ENCODE peak calls at places on chromosomes 1 and 21, in ten cellular contexts. One of them, this sample, is unnamed.

GRCh38 chr1:56788102-56788501 is 31.1 kb downstream of the FYB2 start:
- DNase-seq in stimulated activated CD8-positive, alpha-beta memory T cell treated with anti-CD3 and anti-CD28 coated beads, Interleukin-4, amount 100 ng/mL, for 1 hour: no peak
- DNase-seq in EL: no peak
- DNase-seq in foreskin fibroblast: no peak
- DNase-seq in substantia nigra: no peak
- DNase-seq in left ventricle myocardium inferior: no peak
- DNase-seq in stimulated activated CD4-positive, alpha-beta T cell treated with anti-CD3 and anti-CD28 coated beads, Interleukin-12 subunit alpha, Interleukin-12 subunit beta, amount 100 ng/mL, for 4 hours: no peak
- DNase-seq in stimulated activated naive CD4-positive, alpha-beta T cell: no peak
- DNase-seq in right lobe of liver: no peak
- DNase-seq in effector memory CD4-positive, alpha-beta T cell: no peak
- DNase-seq in this sample: peak

GRCh38 chr1:245205864-245206263 is 51.1 kb downstream of the KIF26B start:
- DNase-seq in stimulated activated CD8-positive, alpha-beta memory T cell treated with anti-CD3 and anti-CD28 coated beads, Interleukin-4, amount 100 ng/mL, for 1 hour: no peak
- DNase-seq in EL: no peak
- DNase-seq in foreskin fibroblast: no peak
- DNase-seq in substantia nigra: no peak
- DNase-seq in left ventricle myocardium inferior: no peak
- DNase-seq in stimulated activated CD4-positive, alpha-beta T cell treated with anti-CD3 and anti-CD28 coated beads, Interleukin-12 subunit alpha, Interleukin-12 subunit beta, amount 100 ng/mL, for 4 hours: no peak
- DNase-seq in stimulated activated naive CD4-positive, alpha-beta T cell: no peak
- DNase-seq in right lobe of liver: no peak
- DNase-seq in effector memory CD4-positive, alpha-beta T cell: no peak
- DNase-seq in this sample: no peak

GRCh38 chr1:228809621-228810313 is 74.5 kb downstream of the RHOU start:
- DNase-seq in stimulated activated CD8-positive, alpha-beta memory T cell treated with anti-CD3 and anti-CD28 coated beads, Interleukin-4, amount 100 ng/mL, for 1 hour: no peak
- DNase-seq in EL: no peak
- DNase-seq in foreskin fibroblast: no peak
- DNase-seq in substantia nigra: no peak
- DNase-seq in left ventricle myocardium inferior: no peak
- DNase-seq in stimulated activated CD4-positive, alpha-beta T cell treated with anti-CD3 and anti-CD28 coated beads, Interleukin-12 subunit alpha, Interleukin-12 subunit beta, amount 100 ng/mL, for 4 hours: no peak
- DNase-seq in stimulated activated naive CD4-positive, alpha-beta T cell: no peak
- DNase-seq in right lobe of liver: peak
- DNase-seq in effector memory CD4-positive, alpha-beta T cell: no peak
- DNase-seq in this sample: no peak

GRCh38 chr1:231638647-231639046 is 12.1 kb downstream of the DISC1 start:
- DNase-seq in stimulated activated CD8-positive, alpha-beta memory T cell treated with anti-CD3 and anti-CD28 coated beads, Interleukin-4, amount 100 ng/mL, for 1 hour: no peak
- DNase-seq in EL: no peak
- DNase-seq in foreskin fibroblast: no peak
- DNase-seq in substantia nigra: no peak
- DNase-seq in left ventricle myocardium inferior: no peak
- DNase-seq in stimulated activated CD4-positive, alpha-beta T cell treated with anti-CD3 and anti-CD28 coated beads, Interleukin-12 subunit alpha, Interleukin-12 subunit beta, amount 100 ng/mL, for 4 hours: no peak
- DNase-seq in stimulated activated naive CD4-positive, alpha-beta T cell: no peak
- DNase-seq in right lobe of liver: no peak
- DNase-seq in effector memory CD4-positive, alpha-beta T cell: no peak
- DNase-seq in this sample: no peak

GRCh38 chr1:161066694-161067093 is 3.0 kb downstream of the ARHGAP30 start:
- DNase-seq in stimulated activated CD8-positive, alpha-beta memory T cell treated with anti-CD3 and anti-CD28 coated beads, Interleukin-4, amount 100 ng/mL, for 1 hour: no peak
- DNase-seq in EL: no peak
- DNase-seq in foreskin fibroblast: no peak
- DNase-seq in substantia nigra: no peak
- DNase-seq in left ventricle myocardium inferior: no peak
- DNase-seq in stimulated activated CD4-positive, alpha-beta T cell treated with anti-CD3 and anti-CD28 coated beads, Interleukin-12 subunit alpha, Interleukin-12 subunit beta, amount 100 ng/mL, for 4 hours: no peak
- DNase-seq in stimulated activated naive CD4-positive, alpha-beta T cell: no peak
- DNase-seq in right lobe of liver: no peak
- DNase-seq in effector memory CD4-positive, alpha-beta T cell: no peak
- DNase-seq in this sample: no peak

GRCh38 chr21:29265690-29266479 is 32.8 kb upstream of the BACH1 start:
- DNase-seq in stimulated activated CD8-positive, alpha-beta memory T cell treated with anti-CD3 and anti-CD28 coated beads, Interleukin-4, amount 100 ng/mL, for 1 hour: no peak
- DNase-seq in EL: peak
- DNase-seq in foreskin fibroblast: no peak
- DNase-seq in substantia nigra: no peak
- DNase-seq in left ventricle myocardium inferior: no peak
- DNase-seq in stimulated activated CD4-positive, alpha-beta T cell treated with anti-CD3 and anti-CD28 coated beads, Interleukin-12 subunit alpha, Interleukin-12 subunit beta, amount 100 ng/mL, for 4 hours: peak
- DNase-seq in stimulated activated naive CD4-positive, alpha-beta T cell: no peak
- DNase-seq in right lobe of liver: no peak
- DNase-seq in effector memory CD4-positive, alpha-beta T cell: no peak
- DNase-seq in this sample: no peak

GRCh38 chr1:12126781-12127180 is 40.0 kb upstream of the TNFRSF1B start:
- DNase-seq in stimulated activated CD8-positive, alpha-beta memory T cell treated with anti-CD3 and anti-CD28 coated beads, Interleukin-4, amount 100 ng/mL, for 1 hour: no peak
- DNase-seq in EL: no peak
- DNase-seq in foreskin fibroblast: no peak
- DNase-seq in substantia nigra: no peak
- DNase-seq in left ventricle myocardium inferior: no peak
- DNase-seq in stimulated activated CD4-positive, alpha-beta T cell treated with anti-CD3 and anti-CD28 coated beads, Interleukin-12 subunit alpha, Interleukin-12 subunit beta, amount 100 ng/mL, for 4 hours: no peak
- DNase-seq in stimulated activated naive CD4-positive, alpha-beta T cell: no peak
- DNase-seq in right lobe of liver: no peak
- DNase-seq in effector memory CD4-positive, alpha-beta T cell: no peak
- DNase-seq in this sample: no peak

GRCh38 chr1:151145158-151146071 is 1.0 kb downstream of the SEMA6C start:
- DNase-seq in stimulated activated CD8-positive, alpha-beta memory T cell treated with anti-CD3 and anti-CD28 coated beads, Interleukin-4, amount 100 ng/mL, for 1 hour: no peak
- DNase-seq in EL: peak
- DNase-seq in foreskin fibroblast: no peak
- DNase-seq in substantia nigra: no peak
- DNase-seq in left ventricle myocardium inferior: peak
- DNase-seq in stimulated activated CD4-positive, alpha-beta T cell treated with anti-CD3 and anti-CD28 coated beads, Interleukin-12 subunit alpha, Interleukin-12 subunit beta, amount 100 ng/mL, for 4 hours: no peak
- DNase-seq in stimulated activated naive CD4-positive, alpha-beta T cell: no peak
- DNase-seq in right lobe of liver: no peak
- DNase-seq in effector memory CD4-positive, alpha-beta T cell: no peak
- DNase-seq in this sample: no peak

GRCh38 chr1:225881081-225882007 is 836 bp downstream of the TMEM63A start:
- DNase-seq in stimulated activated CD8-positive, alpha-beta memory T cell treated with anti-CD3 and anti-CD28 coated beads, Interleukin-4, amount 100 ng/mL, for 1 hour: no peak
- DNase-seq in EL: peak
- DNase-seq in foreskin fibroblast: no peak
- DNase-seq in substantia nigra: no peak
- DNase-seq in left ventricle myocardium inferior: peak
- DNase-seq in stimulated activated CD4-positive, alpha-beta T cell treated with anti-CD3 and anti-CD28 coated beads, Interleukin-12 subunit alpha, Interleukin-12 subunit beta, amount 100 ng/mL, for 4 hours: peak
- DNase-seq in stimulated activated naive CD4-positive, alpha-beta T cell: peak
- DNase-seq in right lobe of liver: peak
- DNase-seq in effector memory CD4-positive, alpha-beta T cell: no peak
- DNase-seq in this sample: peak

GRCh38 chr1:26468911-26469310 is 3.3 kb upstream of the HMGN2 start:
- DNase-seq in stimulated activated CD8-positive, alpha-beta memory T cell treated with anti-CD3 and anti-CD28 coated beads, Interleukin-4, amount 100 ng/mL, for 1 hour: no peak
- DNase-seq in EL: no peak
- DNase-seq in foreskin fibroblast: no peak
- DNase-seq in substantia nigra: peak
- DNase-seq in left ventricle myocardium inferior: no peak
- DNase-seq in stimulated activated CD4-positive, alpha-beta T cell treated with anti-CD3 and anti-CD28 coated beads, Interleukin-12 subunit alpha, Interleukin-12 subunit beta, amount 100 ng/mL, for 4 hours: no peak
- DNase-seq in stimulated activated naive CD4-positive, alpha-beta T cell: no peak
- DNase-seq in right lobe of liver: peak
- DNase-seq in effector memory CD4-positive, alpha-beta T cell: no peak
- DNase-seq in this sample: peak

GRCh38 chr1:66676616-66677298 is 75.5 kb upstream of the DYNLT5 start:
- DNase-seq in stimulated activated CD8-positive, alpha-beta memory T cell treated with anti-CD3 and anti-CD28 coated beads, Interleukin-4, amount 100 ng/mL, for 1 hour: no peak
- DNase-seq in EL: peak
- DNase-seq in foreskin fibroblast: peak
- DNase-seq in substantia nigra: no peak
- DNase-seq in left ventricle myocardium inferior: no peak
- DNase-seq in stimulated activated CD4-positive, alpha-beta T cell treated with anti-CD3 and anti-CD28 coated beads, Interleukin-12 subunit alpha, Interleukin-12 subunit beta, amount 100 ng/mL, for 4 hours: no peak
- DNase-seq in stimulated activated naive CD4-positive, alpha-beta T cell: no peak
- DNase-seq in right lobe of liver: no peak
- DNase-seq in effector memory CD4-positive, alpha-beta T cell: no peak
- DNase-seq in this sample: no peak

GRCh38 chr1:107555578-107555977 is 409.4 kb downstream of the VAV3 start:
- DNase-seq in stimulated activated CD8-positive, alpha-beta memory T cell treated with anti-CD3 and anti-CD28 coated beads, Interleukin-4, amount 100 ng/mL, for 1 hour: no peak
- DNase-seq in EL: no peak
- DNase-seq in foreskin fibroblast: no peak
- DNase-seq in substantia nigra: no peak
- DNase-seq in left ventricle myocardium inferior: no peak
- DNase-seq in stimulated activated CD4-positive, alpha-beta T cell treated with anti-CD3 and anti-CD28 coated beads, Interleukin-12 subunit alpha, Interleukin-12 subunit beta, amount 100 ng/mL, for 4 hours: no peak
- DNase-seq in stimulated activated naive CD4-positive, alpha-beta T cell: no peak
- DNase-seq in right lobe of liver: no peak
- DNase-seq in effector memory CD4-positive, alpha-beta T cell: no peak
- DNase-seq in this sample: no peak

GRCh38 chr1:37305841-37306240 is 168.5 kb upstream of the ZC3H12A start:
- DNase-seq in stimulated activated CD8-positive, alpha-beta memory T cell treated with anti-CD3 and anti-CD28 coated beads, Interleukin-4, amount 100 ng/mL, for 1 hour: no peak
- DNase-seq in EL: no peak
- DNase-seq in foreskin fibroblast: no peak
- DNase-seq in substantia nigra: no peak
- DNase-seq in left ventricle myocardium inferior: no peak
- DNase-seq in stimulated activated CD4-positive, alpha-beta T cell treated with anti-CD3 and anti-CD28 coated beads, Interleukin-12 subunit alpha, Interleukin-12 subunit beta, amount 100 ng/mL, for 4 hours: no peak
- DNase-seq in stimulated activated naive CD4-positive, alpha-beta T cell: no peak
- DNase-seq in right lobe of liver: no peak
- DNase-seq in effector memory CD4-positive, alpha-beta T cell: no peak
- DNase-seq in this sample: no peak

GRCh38 chr1:230048322-230048721 is 18.7 kb upstream of the GALNT2 start:
- DNase-seq in stimulated activated CD8-positive, alpha-beta memory T cell treated with anti-CD3 and anti-CD28 coated beads, Interleukin-4, amount 100 ng/mL, for 1 hour: no peak
- DNase-seq in EL: no peak
- DNase-seq in foreskin fibroblast: no peak
- DNase-seq in substantia nigra: no peak
- DNase-seq in left ventricle myocardium inferior: no peak
- DNase-seq in stimulated activated CD4-positive, alpha-beta T cell treated with anti-CD3 and anti-CD28 coated beads, Interleukin-12 subunit alpha, Interleukin-12 subunit beta, amount 100 ng/mL, for 4 hours: no peak
- DNase-seq in stimulated activated naive CD4-positive, alpha-beta T cell: no peak
- DNase-seq in right lobe of liver: no peak
- DNase-seq in effector memory CD4-positive, alpha-beta T cell: no peak
- DNase-seq in this sample: no peak

GRCh38 chr21:33618407-33618806 is 23.1 kb downstream of the CRYZL1 start:
- DNase-seq in stimulated activated CD8-positive, alpha-beta memory T cell treated with anti-CD3 and anti-CD28 coated beads, Interleukin-4, amount 100 ng/mL, for 1 hour: no peak
- DNase-seq in EL: no peak
- DNase-seq in foreskin fibroblast: no peak
- DNase-seq in substantia nigra: no peak
- DNase-seq in left ventricle myocardium inferior: no peak
- DNase-seq in stimulated activated CD4-positive, alpha-beta T cell treated with anti-CD3 and anti-CD28 coated beads, Interleukin-12 subunit alpha, Interleukin-12 subunit beta, amount 100 ng/mL, for 4 hours: no peak
- DNase-seq in stimulated activated naive CD4-positive, alpha-beta T cell: no peak
- DNase-seq in right lobe of liver: no peak
- DNase-seq in effector memory CD4-positive, alpha-beta T cell: no peak
- DNase-seq in this sample: no peak

GRCh38 chr1:242523282-242523967 is 1.1 kb downstream of the PLD5 start:
- DNase-seq in stimulated activated CD8-positive, alpha-beta memory T cell treated with anti-CD3 and anti-CD28 coated beads, Interleukin-4, amount 100 ng/mL, for 1 hour: no peak
- DNase-seq in EL: no peak
- DNase-seq in foreskin fibroblast: no peak
- DNase-seq in substantia nigra: no peak
- DNase-seq in left ventricle myocardium inferior: no peak
- DNase-seq in stimulated activated CD4-positive, alpha-beta T cell treated with anti-CD3 and anti-CD28 coated beads, Interleukin-12 subunit alpha, Interleukin-12 subunit beta, amount 100 ng/mL, for 4 hours: no peak
- DNase-seq in stimulated activated naive CD4-positive, alpha-beta T cell: no peak
- DNase-seq in right lobe of liver: no peak
- DNase-seq in effector memory CD4-positive, alpha-beta T cell: no peak
- DNase-seq in this sample: no peak

GRCh38 chr1:17826165-17826488 is 71.0 kb downstream of the ACTL8 start:
- DNase-seq in stimulated activated CD8-positive, alpha-beta memory T cell treated with anti-CD3 and anti-CD28 coated beads, Interleukin-4, amount 100 ng/mL, for 1 hour: no peak
- DNase-seq in EL: peak
- DNase-seq in foreskin fibroblast: no peak
- DNase-seq in substantia nigra: peak
- DNase-seq in left ventricle myocardium inferior: peak
- DNase-seq in stimulated activated CD4-positive, alpha-beta T cell treated with anti-CD3 and anti-CD28 coated beads, Interleukin-12 subunit alpha, Interleukin-12 subunit beta, amount 100 ng/mL, for 4 hours: peak
- DNase-seq in stimulated activated naive CD4-positive, alpha-beta T cell: no peak
- DNase-seq in right lobe of liver: peak
- DNase-seq in effector memory CD4-positive, alpha-beta T cell: no peak
- DNase-seq in this sample: no peak

GRCh38 chr21:20570824-20571232 is 427.4 kb upstream of the NCAM2 start:
- DNase-seq in stimulated activated CD8-positive, alpha-beta memory T cell treated with anti-CD3 and anti-CD28 coated beads, Interleukin-4, amount 100 ng/mL, for 1 hour: no peak
- DNase-seq in EL: no peak
- DNase-seq in foreskin fibroblast: no peak
- DNase-seq in substantia nigra: no peak
- DNase-seq in left ventricle myocardium inferior: no peak
- DNase-seq in stimulated activated CD4-positive, alpha-beta T cell treated with anti-CD3 and anti-CD28 coated beads, Interleukin-12 subunit alpha, Interleukin-12 subunit beta, amount 100 ng/mL, for 4 hours: no peak
- DNase-seq in stimulated activated naive CD4-positive, alpha-beta T cell: no peak
- DNase-seq in right lobe of liver: no peak
- DNase-seq in effector memory CD4-positive, alpha-beta T cell: no peak
- DNase-seq in this sample: no peak

GRCh38 chr1:110535985-110536384 is 17.0 kb upstream of the KCNA10 start:
- DNase-seq in stimulated activated CD8-positive, alpha-beta memory T cell treated with anti-CD3 and anti-CD28 coated beads, Interleukin-4, amount 100 ng/mL, for 1 hour: no peak
- DNase-seq in EL: no peak
- DNase-seq in foreskin fibroblast: no peak
- DNase-seq in substantia nigra: no peak
- DNase-seq in left ventricle myocardium inferior: no peak
- DNase-seq in stimulated activated CD4-positive, alpha-beta T cell treated with anti-CD3 and anti-CD28 coated beads, Interleukin-12 subunit alpha, Interleukin-12 subunit beta, amount 100 ng/mL, for 4 hours: no peak
- DNase-seq in stimulated activated naive CD4-positive, alpha-beta T cell: no peak
- DNase-seq in right lobe of liver: no peak
- DNase-seq in effector memory CD4-positive, alpha-beta T cell: no peak
- DNase-seq in this sample: no peak

GRCh38 chr1:205313681-205314308 is 7.8 kb downstream of the NUAK2 start:
- DNase-seq in stimulated activated CD8-positive, alpha-beta memory T cell treated with anti-CD3 and anti-CD28 coated beads, Interleukin-4, amount 100 ng/mL, for 1 hour: no peak
- DNase-seq in EL: peak
- DNase-seq in foreskin fibroblast: peak
- DNase-seq in substantia nigra: peak
- DNase-seq in left ventricle myocardium inferior: peak
- DNase-seq in stimulated activated CD4-positive, alpha-beta T cell treated with anti-CD3 and anti-CD28 coated beads, Interleukin-12 subunit alpha, Interleukin-12 subunit beta, amount 100 ng/mL, for 4 hours: no peak
- DNase-seq in stimulated activated naive CD4-positive, alpha-beta T cell: peak
- DNase-seq in right lobe of liver: peak
- DNase-seq in effector memory CD4-positive, alpha-beta T cell: no peak
- DNase-seq in this sample: peak

GRCh38 chr1:118963456-118964430 is 24.4 kb downstream of the TBX15 start:
- DNase-seq in stimulated activated CD8-positive, alpha-beta memory T cell treated with anti-CD3 and anti-CD28 coated beads, Interleukin-4, amount 100 ng/mL, for 1 hour: no peak
- DNase-seq in EL: peak
- DNase-seq in foreskin fibroblast: peak
- DNase-seq in substantia nigra: no peak
- DNase-seq in left ventricle myocardium inferior: no peak
- DNase-seq in stimulated activated CD4-positive, alpha-beta T cell treated with anti-CD3 and anti-CD28 coated beads, Interleukin-12 subunit alpha, Interleukin-12 subunit beta, amount 100 ng/mL, for 4 hours: no peak
- DNase-seq in stimulated activated naive CD4-positive, alpha-beta T cell: no peak
- DNase-seq in right lobe of liver: peak
- DNase-seq in effector memory CD4-positive, alpha-beta T cell: no peak
- DNase-seq in this sample: no peak

GRCh38 chr1:5947978-5948680 is 44.1 kb downstream of the NPHP4 start:
- DNase-seq in stimulated activated CD8-positive, alpha-beta memory T cell treated with anti-CD3 and anti-CD28 coated beads, Interleukin-4, amount 100 ng/mL, for 1 hour: no peak
- DNase-seq in EL: no peak
- DNase-seq in foreskin fibroblast: no peak
- DNase-seq in substantia nigra: no peak
- DNase-seq in left ventricle myocardium inferior: no peak
- DNase-seq in stimulated activated CD4-positive, alpha-beta T cell treated with anti-CD3 and anti-CD28 coated beads, Interleukin-12 subunit alpha, Interleukin-12 subunit beta, amount 100 ng/mL, for 4 hours: no peak
- DNase-seq in stimulated activated naive CD4-positive, alpha-beta T cell: no peak
- DNase-seq in right lobe of liver: no peak
- DNase-seq in effector memory CD4-positive, alpha-beta T cell: no peak
- DNase-seq in this sample: no peak

GRCh38 chr1:112268408-112268807 is 127.6 kb upstream of the CTTNBP2NL start:
- DNase-seq in stimulated activated CD8-positive, alpha-beta memory T cell treated with anti-CD3 and anti-CD28 coated beads, Interleukin-4, amount 100 ng/mL, for 1 hour: no peak
- DNase-seq in EL: no peak
- DNase-seq in foreskin fibroblast: no peak
- DNase-seq in substantia nigra: no peak
- DNase-seq in left ventricle myocardium inferior: no peak
- DNase-seq in stimulated activated CD4-positive, alpha-beta T cell treated with anti-CD3 and anti-CD28 coated beads, Interleukin-12 subunit alpha, Interleukin-12 subunit beta, amount 100 ng/mL, for 4 hours: no peak
- DNase-seq in stimulated activated naive CD4-positive, alpha-beta T cell: no peak
- DNase-seq in right lobe of liver: no peak
- DNase-seq in effector memory CD4-positive, alpha-beta T cell: no peak
- DNase-seq in this sample: no peak

GRCh38 chr1:199226163-199226562 is 587.3 kb downstream of the PTPRC start:
- DNase-seq in stimulated activated CD8-positive, alpha-beta memory T cell treated with anti-CD3 and anti-CD28 coated beads, Interleukin-4, amount 100 ng/mL, for 1 hour: no peak
- DNase-seq in EL: peak
- DNase-seq in foreskin fibroblast: peak
- DNase-seq in substantia nigra: no peak
- DNase-seq in left ventricle myocardium inferior: no peak
- DNase-seq in stimulated activated CD4-positive, alpha-beta T cell treated with anti-CD3 and anti-CD28 coated beads, Interleukin-12 subunit alpha, Interleukin-12 subunit beta, amount 100 ng/mL, for 4 hours: no peak
- DNase-seq in stimulated activated naive CD4-positive, alpha-beta T cell: peak
- DNase-seq in right lobe of liver: no peak
- DNase-seq in effector memory CD4-positive, alpha-beta T cell: no peak
- DNase-seq in this sample: no peak

GRCh38 chr1:187203257-187203656 is 374.5 kb downstream of the PLA2G4A start:
- DNase-seq in stimulated activated CD8-positive, alpha-beta memory T cell treated with anti-CD3 and anti-CD28 coated beads, Interleukin-4, amount 100 ng/mL, for 1 hour: no peak
- DNase-seq in EL: peak
- DNase-seq in foreskin fibroblast: peak
- DNase-seq in substantia nigra: no peak
- DNase-seq in left ventricle myocardium inferior: no peak
- DNase-seq in stimulated activated CD4-positive, alpha-beta T cell treated with anti-CD3 and anti-CD28 coated beads, Interleukin-12 subunit alpha, Interleukin-12 subunit beta, amount 100 ng/mL, for 4 hours: no peak
- DNase-seq in stimulated activated naive CD4-positive, alpha-beta T cell: no peak
- DNase-seq in right lobe of liver: no peak
- DNase-seq in effector memory CD4-positive, alpha-beta T cell: no peak
- DNase-seq in this sample: no peak

GRCh38 chr1:39933956-39934941 is 20.7 kb upstream of the MFSD2A start:
- DNase-seq in stimulated activated CD8-positive, alpha-beta memory T cell treated with anti-CD3 and anti-CD28 coated beads, Interleukin-4, amount 100 ng/mL, for 1 hour: no peak
- DNase-seq in EL: peak
- DNase-seq in foreskin fibroblast: peak
- DNase-seq in substantia nigra: peak
- DNase-seq in left ventricle myocardium inferior: peak
- DNase-seq in stimulated activated CD4-positive, alpha-beta T cell treated with anti-CD3 and anti-CD28 coated beads, Interleukin-12 subunit alpha, Interleukin-12 subunit beta, amount 100 ng/mL, for 4 hours: no peak
- DNase-seq in stimulated activated naive CD4-positive, alpha-beta T cell: no peak
- DNase-seq in right lobe of liver: peak
- DNase-seq in effector memory CD4-positive, alpha-beta T cell: no peak
- DNase-seq in this sample: peak

GRCh38 chr21:40047993-40048730 is 180.9 kb downstream of the PCP4 start:
- DNase-seq in stimulated activated CD8-positive, alpha-beta memory T cell treated with anti-CD3 and anti-CD28 coated beads, Interleukin-4, amount 100 ng/mL, for 1 hour: no peak
- DNase-seq in EL: no peak
- DNase-seq in foreskin fibroblast: no peak
- DNase-seq in substantia nigra: no peak
- DNase-seq in left ventricle myocardium inferior: no peak
- DNase-seq in stimulated activated CD4-positive, alpha-beta T cell treated with anti-CD3 and anti-CD28 coated beads, Interleukin-12 subunit alpha, Interleukin-12 subunit beta, amount 100 ng/mL, for 4 hours: no peak
- DNase-seq in stimulated activated naive CD4-positive, alpha-beta T cell: no peak
- DNase-seq in right lobe of liver: no peak
- DNase-seq in effector memory CD4-positive, alpha-beta T cell: no peak
- DNase-seq in this sample: no peak

GRCh38 chr1:234242091-234242490 is 131.2 kb upstream of the COA6 start:
- DNase-seq in stimulated activated CD8-positive, alpha-beta memory T cell treated with anti-CD3 and anti-CD28 coated beads, Interleukin-4, amount 100 ng/mL, for 1 hour: no peak
- DNase-seq in EL: no peak
- DNase-seq in foreskin fibroblast: no peak
- DNase-seq in substantia nigra: no peak
- DNase-seq in left ventricle myocardium inferior: no peak
- DNase-seq in stimulated activated CD4-positive, alpha-beta T cell treated with anti-CD3 and anti-CD28 coated beads, Interleukin-12 subunit alpha, Interleukin-12 subunit beta, amount 100 ng/mL, for 4 hours: no peak
- DNase-seq in stimulated activated naive CD4-positive, alpha-beta T cell: no peak
- DNase-seq in right lobe of liver: no peak
- DNase-seq in effector memory CD4-positive, alpha-beta T cell: no peak
- DNase-seq in this sample: no peak